ENCODE peak calls at places on chromosomes 12 and 14, in five cellular contexts. W, X, R, Q and Z are unnamed samples.

GRCh38 chr12:57352166-57352565 is 78.7 kb downstream of the R3HDM2 start:
- DNase-seq in W (no peak), X (peak; percentile 8), R (no peak), Q (no peak), Z (no peak)

GRCh38 chr14:90810808-90811207 is 5.4 kb downstream of the TTC7B start:
- DNase-seq in W (no peak), X (no peak), R (no peak), Q (no peak), Z (no peak)

GRCh38 chr12:67910360-67911292 is 78.6 kb upstream of the IFNG-AS1 start:
- DNase-seq in W (no peak), X (peak; percentile 97), R (peak; percentile 95), Q (no peak), Z (no peak)

GRCh38 chr12:55925870-55926737 is 1.6 kb downstream of the PYM1 start:
- DNase-seq in W (no peak), X (no peak), R (peak; percentile 41), Q (no peak), Z (no peak)

GRCh38 chr12:48078901-48079300 is 27.0 kb downstream of the SENP1 start:
- DNase-seq in W (no peak), X (no peak), R (peak; percentile 81), Q (no peak), Z (no peak)

GRCh38 chr14:88352299-88353097 is 29.4 kb upstream of the KCNK10 start:
- DNase-seq in W (no peak), X (peak; percentile 81), R (no peak), Q (no peak), Z (no peak)

GRCh38 chr14:69827560-69827959 is 30.5 kb upstream of the SLC10A1 start:
- DNase-seq in W (no peak), X (peak; percentile 23), R (no peak), Q (no peak), Z (no peak)

GRCh38 chr14:52844262-52845060 is 53.1 kb upstream of the GNPNAT1 start:
- DNase-seq in W (peak; percentile 33), X (no peak), R (peak; percentile 37), Q (no peak), Z (no peak)

GRCh38 chr12:20917819-20918218 is 107.3 kb downstream of the SLCO1B3 start:
- DNase-seq in W (no peak), X (no peak), R (no peak), Q (no peak), Z (no peak)

GRCh38 chr12:51326762-51327439 is 2.9 kb upstream of the BIN2 start:
- DNase-seq in W (no peak), X (peak; percentile 36), R (peak; percentile 79), Q (peak; percentile 81), Z (no peak)

GRCh38 chr12:1047898-1048660 is 57.1 kb downstream of the ERC1 start:
- DNase-seq in W (no peak), X (no peak), R (peak; percentile 38), Q (no peak), Z (no peak)

GRCh38 chr12:55737581-55738112 is 5.3 kb upstream of the GDF11 start:
- DNase-seq in W (peak; percentile 74), X (no peak), R (peak; percentile 34), Q (no peak), Z (peak; percentile 32)

GRCh38 chr12:66409195-66409871 is 107.0 kb downstream of the HELB start:
- DNase-seq in W (peak; percentile 68), X (peak; percentile 59), R (peak; percentile 62), Q (peak; percentile 50), Z (peak; percentile 50)

GRCh38 chr12:58408516-58408915 is 467.1 kb downstream of the ATP23 start:
- DNase-seq in W (no peak), X (no peak), R (peak; percentile 54), Q (no peak), Z (no peak)

GRCh38 chr12:27068863-27069262 is 13.5 kb downstream of the C12orf71 start:
- DNase-seq in W (no peak), X (no peak), R (no peak), Q (no peak), Z (no peak)

GRCh38 chr12:11577658-11578260 is 71.7 kb upstream of the ETV6 start:
- DNase-seq in W (no peak), X (peak; percentile 64), R (peak; percentile 77), Q (no peak), Z (no peak)

GRCh38 chr12:31682136-31682962 is 22.9 kb downstream of the ETFBKMT start:
- DNase-seq in W (peak; percentile 90), X (peak; percentile 80), R (peak; percentile 71), Q (peak; percentile 92), Z (peak; percentile 79)

GRCh38 chr12:80636832-80637231 is 70.6 kb upstream of the MYF6 start:
- DNase-seq in W (no peak), X (no peak), R (peak; percentile 3), Q (no peak), Z (no peak)

GRCh38 chr14:67557118-67557517 is 24.0 kb downstream of the PLEKHH1 start:
- DNase-seq in W (no peak), X (no peak), R (no peak), Q (peak; percentile 52), Z (peak; percentile 44)

GRCh38 chr12:44875954-44876553 is at the start of gene NELL2:
- DNase-seq in W (peak; percentile 95), X (peak; percentile 40), R (peak; percentile 41), Q (peak; percentile 50), Z (peak; percentile 63)

GRCh38 chr12:125330645-125331341 is 265.6 kb downstream of the AACS start:
- DNase-seq in W (peak; percentile 91), X (peak; percentile 57), R (peak; percentile 64), Q (peak; percentile 23), Z (peak; percentile 77)

GRCh38 chr12:21301-22189 is 45.0 kb upstream of the IQSEC3 start:
- DNase-seq in W (no peak), X (peak; percentile 0), R (no peak), Q (peak; percentile 6), Z (no peak)

GRCh38 chr12:82800185-82800584 is 113.5 kb downstream of the TMTC2 start:
- DNase-seq in W (no peak), X (no peak), R (no peak), Q (no peak), Z (no peak)

GRCh38 chr12:115813256-115813655 is 464.2 kb downstream of the MED13L start:
- DNase-seq in W (no peak), X (peak; percentile 40), R (no peak), Q (no peak), Z (peak; percentile 64)

GRCh38 chr14:75132374-75133086 is 5.7 kb upstream of the NEK9 start:
- DNase-seq in W (peak; percentile 81), X (peak; percentile 93), R (peak; percentile 78), Q (peak; percentile 16), Z (peak; percentile 86)

GRCh38 chr14:101706509-101707284 is 54.8 kb upstream of the PPP2R5C start:
- DNase-seq in W (no peak), X (no peak), R (no peak), Q (no peak), Z (no peak)

GRCh38 chr12:93361159-93361919 is 16.4 kb upstream of the NUDT4 start:
- DNase-seq in W (no peak), X (no peak), R (peak; percentile 89), Q (peak; percentile 32), Z (no peak)

GRCh38 chr14:69921052-69921451 is 41.8 kb downstream of the SMOC1 start:
- DNase-seq in W (no peak), X (no peak), R (peak; percentile 86), Q (no peak), Z (peak; percentile 24)

GRCh38 chr14:76918176-76918750 is 92.1 kb downstream of the LRRC74A start:
- DNase-seq in W (no peak), X (no peak), R (peak; percentile 93), Q (no peak), Z (peak; percentile 75)

GRCh38 chr12:124828264-124829007 is 35.2 kb downstream of the SCARB1 start:
- DNase-seq in W (no peak), X (peak; percentile 72), R (peak; percentile 79), Q (no peak), Z (peak; percentile 70)

GRCh38 chr14:53331247-53331646 is 178.1 kb upstream of the DDHD1 start:
- DNase-seq in W (no peak), X (peak; percentile 91), R (peak; percentile 90), Q (no peak), Z (no peak)

GRCh38 chr14:67442139-67442906 is 30.4 kb upstream of the PLEK2 start:
- DNase-seq in W (no peak), X (no peak), R (no peak), Q (peak; percentile 80), Z (no peak)

GRCh38 chr12:86801439-86801838 is 545.2 kb upstream of the MGAT4C start:
- DNase-seq in W (no peak), X (peak; percentile 67), R (no peak), Q (no peak), Z (no peak)

GRCh38 chr12:131441638-131442336 is 269.1 kb upstream of the SFSWAP start:
- DNase-seq in W (no peak), X (no peak), R (no peak), Q (no peak), Z (no peak)

GRCh38 chr12:105025890-105026289 is 39.8 kb downstream of the NOPCHAP1 start:
- DNase-seq in W (no peak), X (peak; percentile 15), R (peak; percentile 67), Q (no peak), Z (peak; percentile 43)

GRCh38 chr14:65282909-65283253 is 129.6 kb upstream of the FUT8 start:
- DNase-seq in W (no peak), X (no peak), R (no peak), Q (peak; percentile 54), Z (no peak)
- H3K27ac ChIP-seq in W (peak overlapping the region; percentile 94), X (no peak overlapping the region), R (peak overlapping the region; percentile 58), Q (peak overlapping the region; percentile 86), Z (no peak overlapping the region)

DNA sequence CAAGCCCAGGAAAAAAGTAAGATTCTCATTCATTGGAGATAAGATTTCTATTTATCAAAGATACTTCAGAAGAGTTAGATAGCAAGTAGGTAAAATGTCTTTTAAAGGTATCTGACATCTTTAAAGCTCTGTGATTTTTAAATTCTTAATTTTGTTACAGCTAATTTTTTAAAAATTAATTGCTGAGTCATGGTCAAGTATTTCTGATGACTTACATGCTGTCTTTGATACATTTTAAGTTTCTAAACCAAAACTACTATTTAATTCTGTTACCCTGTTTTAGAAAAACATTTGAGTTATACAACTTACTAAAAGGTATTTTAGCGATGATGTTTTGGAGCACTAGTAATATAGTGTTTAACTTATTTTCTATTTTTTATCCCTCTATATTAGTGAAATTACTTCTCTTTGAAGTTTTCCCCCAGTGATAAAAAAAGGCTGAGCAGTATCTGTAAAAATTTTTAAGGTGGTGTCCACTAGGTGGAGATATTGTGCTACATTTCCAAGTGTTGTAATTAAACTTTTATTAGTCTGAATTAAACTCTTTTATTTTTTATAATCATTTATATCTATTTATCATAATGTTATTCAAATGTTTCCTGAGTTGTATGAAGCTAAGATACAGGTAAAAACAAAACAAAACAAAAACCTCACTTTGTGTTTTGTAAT is 11.5 kb downstream of the ALG10 start:
- DNase-seq in W (peak; percentile 27), X (peak; percentile 59), R (peak; percentile 53), Q (peak; percentile 46), Z (peak; percentile 40)
- TF ChIP-seq EZH2phosphoT487 in W (no peak), X (no peak), R (no peak), Q (no peak), Z (no peak)

GRCh38 chr14:85535316-85535715 is 5.4 kb downstream of the FLRT2 start:
- DNase-seq in W (no peak), X (no peak), R (peak; percentile 17), Q (no peak), Z (no peak)
- H3K4me3 ChIP-seq in W (peak overlapping the region; percentile 74), X (no peak overlapping the region), R (peak overlapping the region; percentile 96), Q (no peak overlapping the region), Z (peak overlapping the region; percentile 71)

GRCh38 chr14:65832431-65833253 is 420.1 kb downstream of the FUT8 start:
- DNase-seq in W (peak; percentile 68), X (peak; percentile 24), R (peak; percentile 51), Q (no peak), Z (no peak)
- H3K27ac ChIP-seq in W (no peak overlapping the region), X (no peak overlapping the region), R (no peak overlapping the region), Q (no peak overlapping the region), Z (no peak overlapping the region)